ENCODE peak calls at places on chromosomes 12 and 14, in nine cellular contexts. One of them, this sample, is unnamed.
A peak's percentile ranks its signal among the peaks of the same experiment; 100 is the strongest.

GRCh38 chr14:74221741-74222140 is 17.5 kb upstream of the VSX2 start:
- DNase-seq in mucosa of descending colon: no peak
- DNase-seq in HL-60: no peak
- DNase-seq in BJ: no peak
- DNase-seq in HFF-Myc: no peak
- DNase-seq in GM06990: no peak
- DNase-seq in cardiac fibroblast: no peak
- DNase-seq in right lobe of liver: no peak
- DNase-seq in HepG2: no peak
- DNase-seq in this sample: no peak

GRCh38 chr14:104994988-104995387 is 9.4 kb downstream of the CLBA1 start:
- DNase-seq in mucosa of descending colon: no peak
- DNase-seq in HL-60: no peak
- DNase-seq in BJ: no peak
- DNase-seq in HFF-Myc: no peak
- DNase-seq in GM06990: no peak
- DNase-seq in cardiac fibroblast: no peak
- DNase-seq in right lobe of liver: no peak
- DNase-seq in HepG2: no peak
- DNase-seq in this sample: no peak

GRCh38 chr14:61891251-61891650 is 129.0 kb downstream of the SNAPC1 start:
- DNase-seq in mucosa of descending colon: no peak
- DNase-seq in HL-60: no peak
- DNase-seq in BJ: no peak
- DNase-seq in HFF-Myc: no peak
- DNase-seq in GM06990: no peak
- DNase-seq in cardiac fibroblast: peak; percentile 2
- DNase-seq in right lobe of liver: no peak
- DNase-seq in HepG2: no peak
- DNase-seq in this sample: no peak

GRCh38 chr12:15842106-15842505 is 40.1 kb upstream of the STRAP start:
- DNase-seq in mucosa of descending colon: no peak
- DNase-seq in HL-60: no peak
- DNase-seq in BJ: no peak
- DNase-seq in HFF-Myc: no peak
- DNase-seq in GM06990: no peak
- DNase-seq in cardiac fibroblast: peak; percentile 75
- DNase-seq in right lobe of liver: no peak
- DNase-seq in HepG2: no peak
- DNase-seq in this sample: no peak

GRCh38 chr14:90810808-90811207 is 5.4 kb downstream of the TTC7B start:
- DNase-seq in mucosa of descending colon: no peak
- DNase-seq in HL-60: no peak
- DNase-seq in BJ: no peak
- DNase-seq in HFF-Myc: no peak
- DNase-seq in GM06990: no peak
- DNase-seq in cardiac fibroblast: no peak
- DNase-seq in right lobe of liver: no peak
- DNase-seq in HepG2: peak; percentile 15
- DNase-seq in this sample: no peak

GRCh38 chr12:31279525-31279924 is 46.4 kb downstream of the SINHCAF start:
- DNase-seq in mucosa of descending colon: no peak
- DNase-seq in HL-60: no peak
- DNase-seq in BJ: no peak
- DNase-seq in HFF-Myc: no peak
- DNase-seq in GM06990: no peak
- DNase-seq in cardiac fibroblast: no peak
- DNase-seq in right lobe of liver: no peak
- DNase-seq in HepG2: no peak
- DNase-seq in this sample: peak; percentile 10

GRCh38 chr14:93797536-93797935 is 9.3 kb upstream of the PRIMA1 start:
- DNase-seq in mucosa of descending colon: no peak
- DNase-seq in HL-60: no peak
- DNase-seq in BJ: no peak
- DNase-seq in HFF-Myc: no peak
- DNase-seq in GM06990: no peak
- DNase-seq in cardiac fibroblast: no peak
- DNase-seq in right lobe of liver: no peak
- DNase-seq in HepG2: no peak
- DNase-seq in this sample: no peak

GRCh38 chr12:88985631-88986030 is 366.7 kb downstream of the DUSP6 start:
- DNase-seq in mucosa of descending colon: no peak
- DNase-seq in HL-60: no peak
- DNase-seq in BJ: no peak
- DNase-seq in HFF-Myc: no peak
- DNase-seq in GM06990: no peak
- DNase-seq in cardiac fibroblast: no peak
- DNase-seq in right lobe of liver: no peak
- DNase-seq in HepG2: no peak
- DNase-seq in this sample: peak; percentile 56

GRCh38 chr14:45947785-45948184 is 694.8 kb upstream of the MIS18BP1 start:
- DNase-seq in mucosa of descending colon: no peak
- DNase-seq in HL-60: no peak
- DNase-seq in BJ: no peak
- DNase-seq in HFF-Myc: no peak
- DNase-seq in GM06990: no peak
- DNase-seq in cardiac fibroblast: no peak
- DNase-seq in right lobe of liver: no peak
- DNase-seq in HepG2: no peak
- DNase-seq in this sample: no peak

GRCh38 chr14:64910847-64911495 is 3.3 kb upstream of the CHURC1 start:
- DNase-seq in mucosa of descending colon: no peak
- DNase-seq in HL-60: no peak
- DNase-seq in BJ: no peak
- DNase-seq in HFF-Myc: no peak
- DNase-seq in GM06990: no peak
- DNase-seq in cardiac fibroblast: peak; percentile 60
- DNase-seq in right lobe of liver: no peak
- DNase-seq in HepG2: peak; percentile 19
- DNase-seq in this sample: peak; percentile 41

GRCh38 chr12:108363565-108363964 is 24.5 kb upstream of the CMKLR1 start:
- DNase-seq in mucosa of descending colon: no peak
- DNase-seq in HL-60: no peak
- DNase-seq in BJ: no peak
- DNase-seq in HFF-Myc: no peak
- DNase-seq in GM06990: no peak
- DNase-seq in cardiac fibroblast: no peak
- DNase-seq in right lobe of liver: no peak
- DNase-seq in HepG2: no peak
- DNase-seq in this sample: no peak

GRCh38 chr12:113476093-113476986 is 4.7 kb upstream of the LHX5 start:
- DNase-seq in mucosa of descending colon: no peak
- DNase-seq in HL-60: no peak
- DNase-seq in BJ: no peak
- DNase-seq in HFF-Myc: no peak
- DNase-seq in GM06990: no peak
- DNase-seq in cardiac fibroblast: no peak
- DNase-seq in right lobe of liver: no peak
- DNase-seq in HepG2: no peak
- DNase-seq in this sample: no peak

GRCh38 chr12:113473942-113474341 is 2.3 kb upstream of the LHX5 start:
- DNase-seq in mucosa of descending colon: no peak
- DNase-seq in HL-60: no peak
- DNase-seq in BJ: no peak
- DNase-seq in HFF-Myc: no peak
- DNase-seq in GM06990: no peak
- DNase-seq in cardiac fibroblast: no peak
- DNase-seq in right lobe of liver: no peak
- DNase-seq in HepG2: no peak
- DNase-seq in this sample: no peak

GRCh38 chr12:113475451-113476085 is 3.9 kb upstream of the LHX5 start:
- DNase-seq in mucosa of descending colon: no peak
- DNase-seq in HL-60: no peak
- DNase-seq in BJ: no peak
- DNase-seq in HFF-Myc: no peak
- DNase-seq in GM06990: no peak
- DNase-seq in cardiac fibroblast: no peak
- DNase-seq in right lobe of liver: no peak
- DNase-seq in HepG2: no peak
- DNase-seq in this sample: no peak

GRCh38 chr12:113473400-113473799 is 1.7 kb upstream of the LHX5 start:
- DNase-seq in mucosa of descending colon: no peak
- DNase-seq in HL-60: no peak
- DNase-seq in BJ: no peak
- DNase-seq in HFF-Myc: no peak
- DNase-seq in GM06990: no peak
- DNase-seq in cardiac fibroblast: no peak
- DNase-seq in right lobe of liver: no peak
- DNase-seq in HepG2: no peak
- DNase-seq in this sample: no peak

GRCh38 chr12:113474635-113475436 is 3.2 kb upstream of the LHX5 start:
- DNase-seq in mucosa of descending colon: no peak
- DNase-seq in HL-60: no peak
- DNase-seq in BJ: no peak
- DNase-seq in HFF-Myc: no peak
- DNase-seq in GM06990: no peak
- DNase-seq in cardiac fibroblast: no peak
- DNase-seq in right lobe of liver: no peak
- DNase-seq in HepG2: no peak
- DNase-seq in this sample: no peak
- H3K4me3 ChIP-seq in mucosa of descending colon: no peak overlapping the region
- H3K4me3 ChIP-seq in HL-60: no peak overlapping the region
- H3K4me3 ChIP-seq in BJ: no peak overlapping the region
- H3K4me3 ChIP-seq in HFF-Myc: no peak overlapping the region
- H3K4me3 ChIP-seq in GM06990: no peak overlapping the region
- H3K4me3 ChIP-seq in cardiac fibroblast: no peak overlapping the region
- H3K4me3 ChIP-seq in right lobe of liver: no peak overlapping the region
- H3K4me3 ChIP-seq in HepG2: no peak overlapping the region
- H3K4me3 ChIP-seq in this sample: no peak overlapping the region

DNA sequence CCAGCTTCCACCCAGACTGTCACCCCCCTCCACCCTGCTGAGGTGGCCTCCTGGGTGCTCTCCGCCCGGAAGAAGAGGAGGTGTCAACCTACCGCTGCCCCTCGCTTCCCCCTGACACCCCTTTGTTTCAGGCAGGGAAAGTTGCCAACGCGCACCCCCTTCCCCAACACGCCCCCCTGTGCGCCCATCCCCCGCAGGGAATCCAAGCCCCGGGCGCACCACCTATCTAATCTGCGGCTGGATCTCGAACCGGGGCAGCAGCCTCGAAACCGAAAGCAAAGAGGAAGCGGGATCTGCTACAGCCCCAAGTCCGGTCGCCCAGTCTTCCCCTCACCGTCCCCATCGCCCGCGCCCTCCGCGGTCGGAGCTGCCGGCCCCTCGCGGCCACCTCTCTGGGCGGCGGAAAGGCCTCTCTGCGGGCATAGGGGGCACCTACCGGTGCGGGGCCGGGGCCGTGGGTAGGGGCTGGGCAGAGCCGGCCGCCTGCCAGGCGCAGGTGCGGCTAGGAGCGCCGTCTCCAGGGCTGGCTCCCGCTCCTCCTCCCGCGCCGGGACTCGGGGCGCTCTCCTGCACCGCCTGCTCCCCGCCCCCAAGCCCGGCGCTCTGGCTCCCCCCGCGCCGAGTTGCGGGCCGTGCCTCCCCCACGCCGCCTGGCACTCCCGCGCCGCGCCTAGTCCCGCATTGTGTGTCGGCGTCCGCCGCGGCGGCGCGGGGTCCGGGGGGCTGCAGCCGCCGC is 18.3 kb upstream of the PLEKHH1 start:
- DNase-seq in mucosa of descending colon: peak; percentile 57
- DNase-seq in HL-60: peak; percentile 18
- DNase-seq in BJ: no peak
- DNase-seq in HFF-Myc: no peak
- DNase-seq in GM06990: peak; percentile 42
- DNase-seq in cardiac fibroblast: peak; percentile 34
- DNase-seq in right lobe of liver: peak; percentile 57
- DNase-seq in HepG2: no peak
- DNase-seq in this sample: peak; percentile 48
- H3K4me3 ChIP-seq in mucosa of descending colon: peak overlapping the region; percentile 94
- H3K4me3 ChIP-seq in HL-60: peak overlapping the region; percentile 57
- H3K4me3 ChIP-seq in BJ: peak overlapping the region; percentile 59
- H3K4me3 ChIP-seq in HFF-Myc: peak overlapping the region; percentile 55
- H3K4me3 ChIP-seq in GM06990: peak overlapping the region; percentile 66
- H3K4me3 ChIP-seq in cardiac fibroblast: peak overlapping the region; percentile 72
- H3K4me3 ChIP-seq in right lobe of liver: peak overlapping the region; percentile 84
- H3K4me3 ChIP-seq in HepG2: peak overlapping the region; percentile 76
- H3K4me3 ChIP-seq in this sample: peak overlapping the region; percentile 47

GRCh38 chr12:132471858-132472255 is 18.1 kb upstream of the FBRSL1 start:
- DNase-seq in mucosa of descending colon: no peak
- DNase-seq in HL-60: no peak
- DNase-seq in BJ: no peak
- DNase-seq in HFF-Myc: no peak
- DNase-seq in GM06990: no peak
- DNase-seq in cardiac fibroblast: no peak
- DNase-seq in right lobe of liver: no peak
- DNase-seq in HepG2: no peak
- DNase-seq in this sample: no peak

GRCh38 chr12:132474237-132474741 is 15.7 kb upstream of the FBRSL1 start:
- DNase-seq in mucosa of descending colon: no peak
- DNase-seq in HL-60: no peak
- DNase-seq in BJ: no peak
- DNase-seq in HFF-Myc: no peak
- DNase-seq in GM06990: no peak
- DNase-seq in cardiac fibroblast: no peak
- DNase-seq in right lobe of liver: no peak
- DNase-seq in HepG2: no peak
- DNase-seq in this sample: no peak

GRCh38 chr12:132470417-132470816 is 19.5 kb upstream of the FBRSL1 start:
- DNase-seq in mucosa of descending colon: no peak
- DNase-seq in HL-60: no peak
- DNase-seq in BJ: no peak
- DNase-seq in HFF-Myc: no peak
- DNase-seq in GM06990: no peak
- DNase-seq in cardiac fibroblast: no peak
- DNase-seq in right lobe of liver: no peak
- DNase-seq in HepG2: no peak
- DNase-seq in this sample: no peak

GRCh38 chr12:132471011-132471857 is 18.7 kb upstream of the FBRSL1 start:
- DNase-seq in mucosa of descending colon: no peak
- DNase-seq in HL-60: no peak
- DNase-seq in BJ: no peak
- DNase-seq in HFF-Myc: no peak
- DNase-seq in GM06990: no peak
- DNase-seq in cardiac fibroblast: no peak
- DNase-seq in right lobe of liver: no peak
- DNase-seq in HepG2: peak; percentile 99
- DNase-seq in this sample: no peak

DNA sequence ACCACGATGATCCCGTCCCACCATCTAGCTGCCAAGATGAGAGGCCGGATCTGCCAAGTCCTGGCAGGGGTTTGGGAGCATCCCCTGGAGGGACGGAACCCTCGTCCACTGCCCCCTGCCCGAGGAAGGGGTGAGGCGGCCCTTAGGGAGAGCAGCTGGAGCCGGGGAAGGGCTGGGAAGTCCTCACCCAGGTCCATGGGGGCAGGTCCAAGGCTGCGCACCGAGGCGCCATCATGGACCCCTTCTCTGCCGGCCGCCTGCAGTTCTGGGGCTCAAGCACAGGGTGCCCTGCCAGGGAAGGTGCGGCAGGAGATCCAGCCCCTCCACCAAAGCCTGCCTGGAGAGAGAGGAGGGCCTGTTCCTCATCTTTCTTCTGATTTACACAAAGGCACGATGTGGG is 17.6 kb upstream of the FBRSL1 start:
- DNase-seq in mucosa of descending colon: no peak
- DNase-seq in HL-60: no peak
- DNase-seq in BJ: no peak
- DNase-seq in HFF-Myc: no peak
- DNase-seq in GM06990: no peak
- DNase-seq in cardiac fibroblast: no peak
- DNase-seq in right lobe of liver: no peak
- DNase-seq in HepG2: no peak
- DNase-seq in this sample: no peak
- H3K4me3 ChIP-seq in mucosa of descending colon: no peak overlapping the region
- H3K4me3 ChIP-seq in HL-60: peak overlapping the region; percentile 34
- H3K4me3 ChIP-seq in BJ: no peak overlapping the region
- H3K4me3 ChIP-seq in HFF-Myc: no peak overlapping the region
- H3K4me3 ChIP-seq in GM06990: no peak overlapping the region
- H3K4me3 ChIP-seq in cardiac fibroblast: no peak overlapping the region
- H3K4me3 ChIP-seq in right lobe of liver: no peak overlapping the region
- H3K4me3 ChIP-seq in HepG2: no peak overlapping the region
- H3K4me3 ChIP-seq in this sample: no peak overlapping the region

GRCh38 chr12:54983536-54984102 is 943 bp downstream of the TESPA1 start:
- DNase-seq in mucosa of descending colon: no peak
- DNase-seq in HL-60: no peak
- DNase-seq in BJ: no peak
- DNase-seq in HFF-Myc: no peak
- DNase-seq in GM06990: no peak
- DNase-seq in cardiac fibroblast: no peak
- DNase-seq in right lobe of liver: no peak
- DNase-seq in HepG2: no peak
- DNase-seq in this sample: no peak
- H3K4me3 ChIP-seq in mucosa of descending colon: no peak overlapping the region
- H3K4me3 ChIP-seq in HL-60: no peak overlapping the region
- H3K4me3 ChIP-seq in BJ: no peak overlapping the region
- H3K4me3 ChIP-seq in HFF-Myc: no peak overlapping the region
- H3K4me3 ChIP-seq in GM06990: peak overlapping the region; percentile 64
- H3K4me3 ChIP-seq in cardiac fibroblast: no peak overlapping the region
- H3K4me3 ChIP-seq in right lobe of liver: no peak overlapping the region
- H3K4me3 ChIP-seq in HepG2: no peak overlapping the region
- H3K4me3 ChIP-seq in this sample: no peak overlapping the region